ENCODE peak calls at places on chromosomes 12 and 14, in seven cellular contexts. One of them, this sample, is unnamed.

GRCh38 chr14:71616013-71616412 is 316.2 kb upstream of the RGS6 start:
- DNase-seq in Calu3: no peak
- DNase-seq in OCI-LY7: no peak
- DNase-seq in hepatocyte: no peak
- DNase-seq in HCT116: no peak
- DNase-seq in AG10803: no peak
- DNase-seq in glutamatergic neuron: no peak
- DNase-seq in this sample: no peak

GRCh38 chr12:74339211-74339610 is 198.4 kb upstream of the ATXN7L3B start:
- DNase-seq in Calu3: no peak
- DNase-seq in OCI-LY7: no peak
- DNase-seq in hepatocyte: no peak
- DNase-seq in HCT116: no peak
- DNase-seq in AG10803: no peak
- DNase-seq in glutamatergic neuron: no peak
- DNase-seq in this sample: no peak

GRCh38 chr14:31020834-31021575 is 4.4 kb upstream of the AP4S1 start:
- DNase-seq in Calu3: no peak
- DNase-seq in OCI-LY7: no peak
- DNase-seq in hepatocyte: no peak
- DNase-seq in HCT116: no peak
- DNase-seq in AG10803: no peak
- DNase-seq in glutamatergic neuron: no peak
- DNase-seq in this sample: no peak

GRCh38 chr12:60501124-60501729 is 905.4 kb downstream of the SLC16A7 start:
- DNase-seq in Calu3: peak; percentile 10
- DNase-seq in OCI-LY7: no peak
- DNase-seq in hepatocyte: peak; percentile 18
- DNase-seq in HCT116: no peak
- DNase-seq in AG10803: peak; percentile 1
- DNase-seq in glutamatergic neuron: no peak
- DNase-seq in this sample: no peak

GRCh38 chr14:81565441-81566290 is 32.0 kb upstream of the SEL1L start:
- DNase-seq in Calu3: peak; percentile 11
- DNase-seq in OCI-LY7: peak; percentile 54
- DNase-seq in hepatocyte: peak; percentile 65
- DNase-seq in HCT116: peak; percentile 8
- DNase-seq in AG10803: peak; percentile 8
- DNase-seq in glutamatergic neuron: peak; percentile 32
- DNase-seq in this sample: peak; percentile 38

GRCh38 chr12:58117667-58118066 is 176.3 kb downstream of the ATP23 start:
- DNase-seq in Calu3: no peak
- DNase-seq in OCI-LY7: no peak
- DNase-seq in hepatocyte: no peak
- DNase-seq in HCT116: no peak
- DNase-seq in AG10803: no peak
- DNase-seq in glutamatergic neuron: no peak
- DNase-seq in this sample: no peak

GRCh38 chr12:124921200-124922008 is 7.0 kb upstream of the UBC start:
- DNase-seq in Calu3: peak; percentile 77
- DNase-seq in OCI-LY7: peak; percentile 96
- DNase-seq in hepatocyte: peak; percentile 77
- DNase-seq in HCT116: no peak
- DNase-seq in AG10803: peak; percentile 61
- DNase-seq in glutamatergic neuron: peak; percentile 68
- DNase-seq in this sample: peak; percentile 74

GRCh38 chr14:89000007-89000942 is 175.8 kb downstream of the TTC8 start:
- DNase-seq in Calu3: peak; percentile 41
- DNase-seq in OCI-LY7: no peak
- DNase-seq in hepatocyte: peak; percentile 76
- DNase-seq in HCT116: peak; percentile 53
- DNase-seq in AG10803: peak; percentile 100
- DNase-seq in glutamatergic neuron: peak; percentile 30
- DNase-seq in this sample: no peak

GRCh38 chr12:32116897-32117296 is 10.2 kb downstream of the BICD1 start:
- DNase-seq in Calu3: no peak
- DNase-seq in OCI-LY7: no peak
- DNase-seq in hepatocyte: no peak
- DNase-seq in HCT116: no peak
- DNase-seq in AG10803: peak; percentile 56
- DNase-seq in glutamatergic neuron: no peak
- DNase-seq in this sample: no peak

GRCh38 chr12:25755681-25756260 is 202.7 kb upstream of the LMNTD1 start:
- DNase-seq in Calu3: no peak
- DNase-seq in OCI-LY7: no peak
- DNase-seq in hepatocyte: peak; percentile 21
- DNase-seq in HCT116: no peak
- DNase-seq in AG10803: no peak
- DNase-seq in glutamatergic neuron: no peak
- DNase-seq in this sample: no peak

GRCh38 chr12:131065279-131065678 is 111.6 kb downstream of the ADGRD1 start:
- DNase-seq in Calu3: no peak
- DNase-seq in OCI-LY7: no peak
- DNase-seq in hepatocyte: no peak
- DNase-seq in HCT116: no peak
- DNase-seq in AG10803: no peak
- DNase-seq in glutamatergic neuron: no peak
- DNase-seq in this sample: no peak

GRCh38 chr14:38409081-38409705 is 153.3 kb upstream of the CLEC14A start:
- DNase-seq in Calu3: no peak
- DNase-seq in OCI-LY7: no peak
- DNase-seq in hepatocyte: no peak
- DNase-seq in HCT116: no peak
- DNase-seq in AG10803: no peak
- DNase-seq in glutamatergic neuron: no peak
- DNase-seq in this sample: no peak

GRCh38 chr12:82034769-82035168 is 275.6 kb upstream of the PPFIA2 start:
- DNase-seq in Calu3: no peak
- DNase-seq in OCI-LY7: no peak
- DNase-seq in hepatocyte: no peak
- DNase-seq in HCT116: no peak
- DNase-seq in AG10803: no peak
- DNase-seq in glutamatergic neuron: no peak
- DNase-seq in this sample: no peak

GRCh38 chr12:18601962-18602361 is 135.8 kb downstream of the PLCZ1 start:
- DNase-seq in Calu3: no peak
- DNase-seq in OCI-LY7: no peak
- DNase-seq in hepatocyte: no peak
- DNase-seq in HCT116: no peak
- DNase-seq in AG10803: no peak
- DNase-seq in glutamatergic neuron: no peak
- DNase-seq in this sample: no peak

GRCh38 chr14:67620217-67620789 is 583 bp downstream of the ARG2 start:
- DNase-seq in Calu3: peak; percentile 4
- DNase-seq in OCI-LY7: no peak
- DNase-seq in hepatocyte: peak; percentile 50
- DNase-seq in HCT116: no peak
- DNase-seq in AG10803: no peak
- DNase-seq in glutamatergic neuron: peak; percentile 52
- DNase-seq in this sample: peak; percentile 38

GRCh38 chr12:117580718-117581062 is 219.3 kb upstream of the NOS1 start:
- DNase-seq in Calu3: peak; percentile 36
- DNase-seq in OCI-LY7: peak; percentile 47
- DNase-seq in hepatocyte: peak; percentile 11
- DNase-seq in HCT116: peak; percentile 24
- DNase-seq in AG10803: peak; percentile 52
- DNase-seq in glutamatergic neuron: peak; percentile 71
- DNase-seq in this sample: peak; percentile 81

GRCh38 chr12:76317976-76318375 is 30.2 kb downstream of the BBS10 start:
- DNase-seq in Calu3: no peak
- DNase-seq in OCI-LY7: no peak
- DNase-seq in hepatocyte: no peak
- DNase-seq in HCT116: no peak
- DNase-seq in AG10803: no peak
- DNase-seq in glutamatergic neuron: no peak
- DNase-seq in this sample: no peak

GRCh38 chr14:22850944-22851790 is 14.8 kb downstream of the MMP14 start:
- DNase-seq in Calu3: no peak
- DNase-seq in OCI-LY7: no peak
- DNase-seq in hepatocyte: peak; percentile 72
- DNase-seq in HCT116: no peak
- DNase-seq in AG10803: peak; percentile 99
- DNase-seq in glutamatergic neuron: no peak
- DNase-seq in this sample: no peak

GRCh38 chr12:130661059-130661458 is 55.0 kb downstream of the RIMBP2 start:
- DNase-seq in Calu3: no peak
- DNase-seq in OCI-LY7: no peak
- DNase-seq in hepatocyte: no peak
- DNase-seq in HCT116: no peak
- DNase-seq in AG10803: no peak
- DNase-seq in glutamatergic neuron: no peak
- DNase-seq in this sample: no peak

GRCh38 chr12:12357697-12358476 is 1.0 kb downstream of the BORCS5 start:
- DNase-seq in Calu3: no peak
- DNase-seq in OCI-LY7: peak; percentile 46
- DNase-seq in hepatocyte: no peak
- DNase-seq in HCT116: no peak
- DNase-seq in AG10803: no peak
- DNase-seq in glutamatergic neuron: no peak
- DNase-seq in this sample: no peak

GRCh38 chr12:32270818-32271710 is 128.3 kb upstream of the FGD4 start:
- DNase-seq in Calu3: peak; percentile 10
- DNase-seq in OCI-LY7: peak; percentile 57
- DNase-seq in hepatocyte: peak; percentile 44
- DNase-seq in HCT116: no peak
- DNase-seq in AG10803: peak; percentile 17
- DNase-seq in glutamatergic neuron: peak; percentile 43
- DNase-seq in this sample: peak; percentile 26

GRCh38 chr12:126869644-126870043 is 1397.3 kb upstream of the TMEM132C start:
- DNase-seq in Calu3: no peak
- DNase-seq in OCI-LY7: no peak
- DNase-seq in hepatocyte: no peak
- DNase-seq in HCT116: no peak
- DNase-seq in AG10803: no peak
- DNase-seq in glutamatergic neuron: no peak
- DNase-seq in this sample: no peak

GRCh38 chr12:56221757-56222530 is at the start of gene RNF41:
- DNase-seq in Calu3: peak; percentile 98
- DNase-seq in OCI-LY7: peak; percentile 95
- DNase-seq in hepatocyte: peak; percentile 99
- DNase-seq in HCT116: peak; percentile 89
- DNase-seq in AG10803: peak; percentile 98
- DNase-seq in glutamatergic neuron: peak; percentile 94
- DNase-seq in this sample: peak; percentile 98
- TF ChIP-seq CTCF in Calu3: no peak
- TF ChIP-seq CTCF in OCI-LY7: peak; percentile 20
- TF ChIP-seq CTCF in hepatocyte: no peak
- TF ChIP-seq CTCF in HCT116: no peak
- TF ChIP-seq CTCF in AG10803: peak; percentile 25
- TF ChIP-seq CTCF in glutamatergic neuron: peak; percentile 33
- TF ChIP-seq CTCF in this sample: no peak

GRCh38 chr14:91145396-91146160 is 31.7 kb downstream of the DGLUCY start:
- DNase-seq in Calu3: no peak
- DNase-seq in OCI-LY7: no peak
- DNase-seq in hepatocyte: no peak
- DNase-seq in HCT116: no peak
- DNase-seq in AG10803: no peak
- DNase-seq in glutamatergic neuron: no peak
- DNase-seq in this sample: no peak

GRCh38 chr14:91143862-91144261 is 30.0 kb downstream of the DGLUCY start:
- DNase-seq in Calu3: no peak
- DNase-seq in OCI-LY7: no peak
- DNase-seq in hepatocyte: no peak
- DNase-seq in HCT116: no peak
- DNase-seq in AG10803: no peak
- DNase-seq in glutamatergic neuron: no peak
- DNase-seq in this sample: no peak

GRCh38 chr14:91142214-91142668 is 28.4 kb downstream of the DGLUCY start:
- DNase-seq in Calu3: no peak
- DNase-seq in OCI-LY7: peak; percentile 63
- DNase-seq in hepatocyte: no peak
- DNase-seq in HCT116: no peak
- DNase-seq in AG10803: no peak
- DNase-seq in glutamatergic neuron: no peak
- DNase-seq in this sample: no peak

GRCh38 chr14:91146661-91147060 is 32.8 kb downstream of the DGLUCY start:
- DNase-seq in Calu3: no peak
- DNase-seq in OCI-LY7: no peak
- DNase-seq in hepatocyte: no peak
- DNase-seq in HCT116: no peak
- DNase-seq in AG10803: no peak
- DNase-seq in glutamatergic neuron: no peak
- DNase-seq in this sample: no peak

GRCh38 chr14:91144425-91145145 is 30.7 kb downstream of the DGLUCY start:
- DNase-seq in Calu3: no peak
- DNase-seq in OCI-LY7: no peak
- DNase-seq in hepatocyte: no peak
- DNase-seq in HCT116: no peak
- DNase-seq in AG10803: peak; percentile 75
- DNase-seq in glutamatergic neuron: no peak
- DNase-seq in this sample: no peak
- TF ChIP-seq CTCF in Calu3: no peak
- TF ChIP-seq CTCF in OCI-LY7: no peak
- TF ChIP-seq CTCF in hepatocyte: no peak
- TF ChIP-seq CTCF in HCT116: no peak
- TF ChIP-seq CTCF in AG10803: no peak
- TF ChIP-seq CTCF in glutamatergic neuron: no peak
- TF ChIP-seq CTCF in this sample: no peak

GRCh38 chr12:48051681-48052080 is 47.4 kb upstream of the COL2A1 start:
- DNase-seq in Calu3: no peak
- DNase-seq in OCI-LY7: no peak
- DNase-seq in hepatocyte: no peak
- DNase-seq in HCT116: no peak
- DNase-seq in AG10803: no peak
- DNase-seq in glutamatergic neuron: no peak
- DNase-seq in this sample: no peak
- TF ChIP-seq CTCF in Calu3: no peak
- TF ChIP-seq CTCF in OCI-LY7: no peak
- TF ChIP-seq CTCF in hepatocyte: no peak
- TF ChIP-seq CTCF in HCT116: no peak
- TF ChIP-seq CTCF in AG10803: no peak
- TF ChIP-seq CTCF in glutamatergic neuron: no peak
- TF ChIP-seq CTCF in this sample: no peak

GRCh38 chr12:111270128-111270651 is 98.7 kb downstream of the PHETA1 start:
- DNase-seq in Calu3: no peak
- DNase-seq in OCI-LY7: no peak
- DNase-seq in hepatocyte: no peak
- DNase-seq in HCT116: no peak
- DNase-seq in AG10803: no peak
- DNase-seq in glutamatergic neuron: no peak
- DNase-seq in this sample: no peak

GRCh38 chr12:111269688-111270087 is 99.2 kb downstream of the PHETA1 start:
- DNase-seq in Calu3: no peak
- DNase-seq in OCI-LY7: no peak
- DNase-seq in hepatocyte: no peak
- DNase-seq in HCT116: no peak
- DNase-seq in AG10803: no peak
- DNase-seq in glutamatergic neuron: no peak
- DNase-seq in this sample: no peak

GRCh38 chr12:111270773-111271172 is 98.1 kb downstream of the PHETA1 start:
- DNase-seq in Calu3: peak; percentile 25
- DNase-seq in OCI-LY7: no peak
- DNase-seq in hepatocyte: no peak
- DNase-seq in HCT116: peak; percentile 23
- DNase-seq in AG10803: peak; percentile 3
- DNase-seq in glutamatergic neuron: no peak
- DNase-seq in this sample: no peak

GRCh38 chr12:111268738-111269572 is 99.9 kb downstream of the PHETA1 start:
- DNase-seq in Calu3: peak; percentile 25
- DNase-seq in OCI-LY7: peak; percentile 21
- DNase-seq in hepatocyte: no peak
- DNase-seq in HCT116: peak; percentile 6
- DNase-seq in AG10803: no peak
- DNase-seq in glutamatergic neuron: no peak
- DNase-seq in this sample: peak; percentile 30

GRCh38 chr12:111271674-111272418 is 97.0 kb downstream of the PHETA1 start:
- DNase-seq in Calu3: no peak
- DNase-seq in OCI-LY7: peak; percentile 40
- DNase-seq in hepatocyte: no peak
- DNase-seq in HCT116: peak; percentile 4
- DNase-seq in AG10803: no peak
- DNase-seq in glutamatergic neuron: no peak
- DNase-seq in this sample: no peak
- TF ChIP-seq CTCF in Calu3: no peak
- TF ChIP-seq CTCF in OCI-LY7: peak; percentile 78
- TF ChIP-seq CTCF in hepatocyte: peak; percentile 28
- TF ChIP-seq CTCF in HCT116: peak; percentile 47
- TF ChIP-seq CTCF in AG10803: peak; percentile 18
- TF ChIP-seq CTCF in glutamatergic neuron: no peak
- TF ChIP-seq CTCF in this sample: no peak

This sample was measured in nephron progenitor cell.